ENCODE peak calls at places on chromosomes 16 and 17, in four cellular contexts. One of them, this sample, is unnamed.

GRCh38 chr17:3722716-3723115 is 987 bp upstream of the HASPIN start:
- DNase-seq in right cardiac atrium: no peak
- DNase-seq in activated T-cell treated with anti-CD3 and anti-CD28 coated beads for 1 hour: no peak
- DNase-seq in MCF 10A: peak; percentile 25
- DNase-seq in this sample: no peak

GRCh38 chr17:51258756-51259573 is 884 bp downstream of the MBTD1 start:
- DNase-seq in right cardiac atrium: peak; percentile 64
- DNase-seq in activated T-cell treated with anti-CD3 and anti-CD28 coated beads for 1 hour: peak; percentile 6
- DNase-seq in MCF 10A: no peak
- DNase-seq in this sample: no peak

GRCh38 chr17:76007850-76008165 is 7.2 kb downstream of the CDK3 start:
- DNase-seq in right cardiac atrium: peak; percentile 41
- DNase-seq in activated T-cell treated with anti-CD3 and anti-CD28 coated beads for 1 hour: no peak
- DNase-seq in MCF 10A: no peak
- DNase-seq in this sample: no peak

GRCh38 chr16:22217890-22218730 is 12.0 kb downstream of the EEF2K start:
- DNase-seq in right cardiac atrium: peak; percentile 63
- DNase-seq in activated T-cell treated with anti-CD3 and anti-CD28 coated beads for 1 hour: no peak
- DNase-seq in MCF 10A: no peak
- DNase-seq in this sample: no peak

GRCh38 chr17:50426472-50426782 is 409 bp downstream of the ACSF2 start:
- DNase-seq in right cardiac atrium: no peak
- DNase-seq in activated T-cell treated with anti-CD3 and anti-CD28 coated beads for 1 hour: no peak
- DNase-seq in MCF 10A: no peak
- DNase-seq in this sample: no peak

GRCh38 chr16:6684076-6684673 is 648.5 kb upstream of the RBFOX1 start:
- DNase-seq in right cardiac atrium: no peak
- DNase-seq in activated T-cell treated with anti-CD3 and anti-CD28 coated beads for 1 hour: no peak
- DNase-seq in MCF 10A: no peak
- DNase-seq in this sample: no peak

GRCh38 chr16:2799205-2799851 is 1.1 kb downstream of the PRSS41 start:
- DNase-seq in right cardiac atrium: no peak
- DNase-seq in activated T-cell treated with anti-CD3 and anti-CD28 coated beads for 1 hour: no peak
- DNase-seq in MCF 10A: no peak
- DNase-seq in this sample: no peak

GRCh38 chr16:1932050-1933028 is 10.7 kb downstream of the MSRB1 start:
- DNase-seq in right cardiac atrium: peak; percentile 45
- DNase-seq in activated T-cell treated with anti-CD3 and anti-CD28 coated beads for 1 hour: no peak
- DNase-seq in MCF 10A: peak; percentile 39
- DNase-seq in this sample: no peak

GRCh38 chr16:49695782-49696413 is 160.0 kb downstream of the ZNF423 start:
- DNase-seq in right cardiac atrium: no peak
- DNase-seq in activated T-cell treated with anti-CD3 and anti-CD28 coated beads for 1 hour: no peak
- DNase-seq in MCF 10A: no peak
- DNase-seq in this sample: no peak

GRCh38 chr16:88651276-88651988 is 579 bp upstream of the CYBA start:
- DNase-seq in right cardiac atrium: peak; percentile 81
- DNase-seq in activated T-cell treated with anti-CD3 and anti-CD28 coated beads for 1 hour: peak; percentile 48
- DNase-seq in MCF 10A: no peak
- DNase-seq in this sample: peak; percentile 47

GRCh38 chr17:65550075-65550635 is 11.3 kb downstream of the AXIN2 start:
- DNase-seq in right cardiac atrium: no peak
- DNase-seq in activated T-cell treated with anti-CD3 and anti-CD28 coated beads for 1 hour: no peak
- DNase-seq in MCF 10A: no peak
- DNase-seq in this sample: no peak

GRCh38 chr17:6915620-6916019 is 80.2 kb upstream of the ALOX12 start:
- DNase-seq in right cardiac atrium: no peak
- DNase-seq in activated T-cell treated with anti-CD3 and anti-CD28 coated beads for 1 hour: no peak
- DNase-seq in MCF 10A: no peak
- DNase-seq in this sample: no peak

GRCh38 chr16:10181196-10182162 is 749 bp downstream of the GRIN2A start:
- DNase-seq in right cardiac atrium: peak; percentile 85
- DNase-seq in activated T-cell treated with anti-CD3 and anti-CD28 coated beads for 1 hour: no peak
- DNase-seq in MCF 10A: peak; percentile 23
- DNase-seq in this sample: no peak

GRCh38 chr17:40453881-40454630 is 10.8 kb downstream of the IGFBP4 start:
- DNase-seq in right cardiac atrium: peak; percentile 47
- DNase-seq in activated T-cell treated with anti-CD3 and anti-CD28 coated beads for 1 hour: no peak
- DNase-seq in MCF 10A: no peak
- DNase-seq in this sample: no peak

GRCh38 chr17:74532115-74532514 is 840 bp upstream of the CD300LB start:
- DNase-seq in right cardiac atrium: peak; percentile 68
- DNase-seq in activated T-cell treated with anti-CD3 and anti-CD28 coated beads for 1 hour: no peak
- DNase-seq in MCF 10A: no peak
- DNase-seq in this sample: no peak

GRCh38 chr17:7383742-7384488 is 3.0 kb downstream of the TNK1 start:
- DNase-seq in right cardiac atrium: peak; percentile 82
- DNase-seq in activated T-cell treated with anti-CD3 and anti-CD28 coated beads for 1 hour: peak; percentile 67
- DNase-seq in MCF 10A: no peak
- DNase-seq in this sample: peak; percentile 70